ENCODE peak calls at places on chromosomes 7 and 10, in six cellular contexts. L is endothelial cell; R is epithelial cell of esophagus; O is CD8-positive, alpha-beta T cell; S is heart left ventricle; W is upper lobe of left lung. C is an unnamed sample.

GRCh38 chr10:93221171-93221496 is 147.4 kb downstream of the CYP26A1 start:
- DNase-seq in L (no peak), S (no peak), R (no peak), O (no peak), W (no peak), C (no peak)

GRCh38 chr10:119742988-119743646 is 17.3 kb downstream of the INPP5F start:
- DNase-seq in W (no peak), S (no peak), O (no peak), L (no peak), R (no peak), C (no peak)

GRCh38 chr10:47029181-47029971 is 118.1 kb downstream of the PTPN20 start:
- DNase-seq in R (no peak), O (no peak), W (peak; percentile 15), S (peak; percentile 7), L (no peak), C (no peak)

GRCh38 chr10:24333736-24334135 is 124.8 kb downstream of the KIAA1217 start:
- DNase-seq in O (no peak), L (no peak), R (no peak), W (no peak), S (no peak), C (no peak)

GRCh38 chr7:38070718-38071117 is 107.3 kb upstream of the STARD3NL start:
- DNase-seq in R (no peak), O (no peak), S (no peak), L (peak; percentile 18), W (no peak), C (no peak)

GRCh38 chr10:91672021-91672608 is 39.2 kb upstream of the PPP1R3C start:
- DNase-seq in L (peak; percentile 12), W (no peak), S (no peak), O (no peak), R (peak; percentile 54), C (no peak)

GRCh38 chr10:11603741-11604140 is 7.7 kb downstream of the USP6NL start:
- DNase-seq in L (no peak), O (no peak), W (no peak), R (no peak), S (no peak), C (no peak)

GRCh38 chr10:117443677-117444022 is 68.4 kb upstream of the PDZD8 start:
- DNase-seq in O (no peak), S (no peak), R (peak; percentile 53), W (no peak), L (no peak), C (no peak)

GRCh38 chr10:60905580-60905979 is 38.4 kb downstream of the RHOBTB1 start:
- DNase-seq in O (no peak), W (peak; percentile 52), R (no peak), S (peak; percentile 83), L (no peak), C (no peak)

GRCh38 chr10:110755781-110756180 is 111.6 kb downstream of the RBM20 start:
- DNase-seq in O (no peak), S (no peak), R (no peak), W (no peak), L (no peak), C (no peak)

GRCh38 chr10:126972622-126973414 is 67.6 kb downstream of the DOCK1 start:
- DNase-seq in W (no peak), L (no peak), R (peak; percentile 76), S (no peak), O (no peak), C (no peak)

GRCh38 chr7:2738110-2738509 is 50.1 kb downstream of the AMZ1 start:
- DNase-seq in O (no peak), S (peak; percentile 67), W (no peak), R (no peak), L (no peak), C (no peak)

GRCh38 chr7:108124820-108125219 is 5.3 kb downstream of the LAMB4 start:
- DNase-seq in L (no peak), R (no peak), O (no peak), W (no peak), S (no peak), C (no peak)

GRCh38 chr7:151309306-151309705 is 32.3 kb upstream of the NUB1 start:
- DNase-seq in L (no peak), R (no peak), W (no peak), O (no peak), S (peak; percentile 5), C (no peak)

GRCh38 chr10:96835826-96836365 is 3.8 kb downstream of the LCOR start:
- DNase-seq in R (no peak), W (no peak), S (no peak), O (no peak), L (no peak), C (no peak)

DNA sequence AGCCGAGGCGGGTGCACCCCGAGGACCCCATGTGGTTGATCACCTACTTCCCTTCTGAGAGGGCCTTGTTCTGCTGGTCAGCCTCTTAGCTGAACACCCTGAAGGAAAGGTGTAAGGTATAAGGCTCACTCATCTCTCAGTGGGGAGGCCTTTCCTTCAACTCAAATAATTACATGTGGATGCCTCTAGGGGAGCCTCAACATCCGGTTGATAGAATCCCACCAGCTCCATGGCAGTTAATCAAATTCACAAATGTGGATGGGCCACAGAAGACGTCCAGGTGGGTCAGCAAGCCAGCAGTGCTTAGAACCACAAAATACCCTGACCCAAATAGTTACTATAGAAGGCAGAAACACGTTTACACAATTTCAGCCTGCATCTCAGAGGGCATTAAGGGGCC is 37.7 kb upstream of the ZNF32 start:
- DNase-seq in R (no peak), W (no peak), S (no peak), O (no peak), L (no peak), C (no peak)
- TF ChIP-seq CTCF in R (no peak), W (no peak), S (no peak), O (no peak), L (peak; percentile 20), C (no peak)

GRCh38 chr7:117312593-117312992 is 10.3 kb downstream of the WNT2 start:
- DNase-seq in R (no peak), L (no peak), O (no peak), S (no peak), W (no peak), C (no peak)
- TF ChIP-seq CTCF in R (peak; percentile 15), L (no peak), O (no peak), S (no peak), W (no peak), C (peak; percentile 55)

DNA sequence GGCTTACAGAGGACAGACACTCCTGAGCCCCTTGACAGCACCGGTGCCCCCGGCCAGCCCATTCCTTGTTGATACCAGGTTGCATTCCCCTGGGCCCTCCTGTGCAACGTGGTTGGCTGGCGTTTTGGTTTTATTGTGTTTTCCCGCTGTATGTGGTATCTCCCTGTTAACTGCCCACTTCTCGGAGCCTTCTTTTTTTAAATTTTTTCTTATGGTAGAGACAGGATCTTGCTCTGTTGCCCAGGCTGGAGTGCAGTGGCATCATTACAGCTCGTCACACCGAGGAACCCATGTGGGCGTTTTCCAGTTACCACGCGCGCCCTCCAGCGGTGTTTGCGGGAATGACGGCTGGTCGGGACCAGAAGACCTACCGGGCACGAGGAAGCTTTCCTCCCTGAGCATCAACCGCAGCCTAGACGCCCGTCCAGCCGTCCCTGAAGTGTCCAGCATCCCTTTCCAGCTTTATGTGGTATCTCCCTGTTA is 16.9 kb upstream of the ZFAND2A start:
- DNase-seq in L (peak; percentile 55), S (peak; percentile 50), W (peak; percentile 71), R (peak; percentile 64), O (peak; percentile 74), C (no peak)
- TF ChIP-seq CTCF in L (peak; percentile 38), S (peak; percentile 35), W (peak; percentile 66), R (peak; percentile 59), O (peak; percentile 62), C (peak; percentile 54)

GRCh38 chr7:46459942-46460341 is 538.9 kb upstream of the IGFBP3 start:
- DNase-seq in O (no peak), R (no peak), W (no peak), L (no peak), S (no peak), C (no peak)

GRCh38 chr7:46463170-46463569 is 542.1 kb upstream of the IGFBP3 start:
- DNase-seq in O (no peak), W (no peak), S (no peak), R (no peak), L (no peak), C (no peak)

DNA sequence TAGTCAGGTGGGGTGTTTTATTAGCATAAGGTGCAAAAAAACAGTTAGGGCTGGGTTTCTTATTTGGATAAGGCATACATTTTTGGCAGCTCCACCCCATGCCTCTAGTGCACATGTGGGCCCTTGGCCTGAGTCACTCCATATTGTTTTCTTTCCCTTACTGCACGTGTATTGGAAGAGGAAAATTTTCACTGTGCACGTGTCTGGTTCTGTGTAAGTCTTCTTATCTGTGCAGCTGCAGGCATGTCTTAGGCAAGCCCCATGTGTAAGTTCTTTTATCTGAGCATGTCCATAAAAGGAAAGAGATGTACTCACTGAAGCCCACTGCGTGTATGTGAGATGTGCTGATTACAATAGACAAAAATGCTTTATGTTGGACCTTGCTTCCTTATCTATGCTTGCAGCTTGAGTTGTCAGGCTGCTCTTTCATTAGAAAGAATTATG is 540.3 kb upstream of the IGFBP3 start:
- DNase-seq in O (no peak), W (no peak), S (no peak), L (no peak), R (no peak), C (no peak)
- TF ChIP-seq CTCF in O (no peak), W (no peak), S (no peak), L (no peak), R (no peak), C (no peak)

DNA sequence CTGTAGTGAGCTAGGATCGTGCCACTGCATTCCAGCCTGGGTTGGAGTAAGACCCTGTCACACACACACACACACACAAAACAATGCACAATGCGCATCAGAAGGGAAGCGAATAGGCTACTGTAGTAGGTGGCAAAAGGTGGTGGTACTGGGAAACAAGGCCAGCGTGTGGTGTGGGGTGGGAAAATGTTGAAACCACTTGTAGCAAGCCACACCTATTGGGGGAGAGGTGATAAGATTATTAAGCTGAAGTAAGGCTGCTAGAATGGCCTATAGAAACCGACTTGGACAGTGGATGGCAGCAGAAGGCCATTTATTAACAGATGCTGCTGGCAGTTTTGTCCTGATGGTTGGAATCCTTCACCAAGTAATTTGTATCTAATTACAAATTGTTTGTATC is 7.2 kb upstream of the CHCHD1 start:
- DNase-seq in W (no peak), R (peak; percentile 51), S (no peak), L (no peak), O (peak; percentile 39), C (no peak)
- TF ChIP-seq CTCF in W (no peak), R (no peak), S (no peak), L (no peak), O (no peak), C (peak; percentile 14)

DNA sequence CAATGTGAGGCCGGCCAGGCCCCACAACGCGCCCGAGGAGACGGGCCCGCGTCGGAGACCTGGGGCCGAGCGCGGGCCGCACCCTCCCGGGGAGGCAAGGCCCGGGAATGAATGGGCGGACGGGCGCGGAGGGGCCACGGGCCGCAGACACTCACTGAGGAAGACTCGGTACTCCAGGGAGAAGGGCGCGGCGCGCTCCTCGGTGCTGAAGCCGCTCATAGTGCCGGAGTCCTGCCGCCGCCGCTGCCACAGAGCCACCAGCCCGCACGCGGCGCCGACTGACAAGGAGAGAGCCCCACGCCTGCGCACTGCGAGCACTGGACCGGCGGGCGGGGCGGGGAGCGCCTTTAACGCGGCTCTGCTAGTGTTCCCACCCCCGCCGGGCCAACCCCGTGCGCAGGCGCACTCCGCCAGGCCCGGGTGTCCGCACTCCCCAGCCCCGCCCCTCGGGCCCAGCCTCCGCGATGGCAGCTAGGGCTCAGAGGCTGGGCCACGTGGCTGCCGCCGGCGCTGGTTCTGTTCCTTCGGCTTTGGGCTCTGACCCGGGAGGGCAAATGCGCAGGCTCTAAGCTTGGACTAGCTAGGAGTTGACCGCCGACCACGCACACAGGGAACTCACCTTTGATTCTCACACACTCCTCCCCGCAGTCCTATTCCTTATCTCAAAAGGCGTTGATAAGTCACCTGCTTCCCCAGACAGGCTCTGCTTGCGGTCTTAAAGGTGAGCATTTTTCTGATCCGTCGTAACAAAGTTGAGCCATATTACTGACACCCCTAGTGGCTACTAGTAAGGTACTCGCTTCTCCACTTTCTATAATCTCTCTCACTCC is at the start of gene PPA1:
- DNase-seq in R (peak; percentile 97), L (peak; percentile 99), W (peak; percentile 99), S (peak; percentile 99), O (peak; percentile 99), C (peak; percentile 89)
- TF ChIP-seq CTCF in R (no peak), L (no peak), W (peak; percentile 46), S (no peak), O (no peak), C (peak; percentile 37)

C was measured in LNCaP clone FGC.